ENCODE peak calls at places on chromosomes 4 and X, in six cellular contexts. C is adrenal gland, A is stomach, W is endodermal cell, J is mammary epithelial cell, D is HFF-Myc. H is an unnamed sample.

GRCh38 chr4:3419836-3420605 is 21.7 kb upstream of the HGFAC start:
- DNase-seq in C (no peak), A (no peak), W (peak; percentile 32), J (no peak), D (no peak), H (no peak)

GRCh38 chr4:87042986-87043820 is 108.4 kb downstream of the AFF1 start:
- DNase-seq in C (no peak), A (no peak), W (no peak), J (no peak), D (no peak), H (no peak)

GRCh38 chr4:26751004-26751403 is 109.6 kb upstream of the STIM2 start:
- DNase-seq in C (no peak), A (no peak), W (no peak), J (no peak), D (no peak), H (no peak)

GRCh38 chr4:166293551-166293950 is 420.5 kb downstream of the TLL1 start:
- DNase-seq in C (no peak), A (no peak), W (no peak), J (no peak), D (no peak), H (no peak)

GRCh38 chr4:8547912-8548730 is 32.1 kb upstream of the GPR78 start:
- DNase-seq in C (no peak), A (no peak), W (peak; percentile 45), J (no peak), D (no peak), H (no peak)

GRCh38 chr4:141134586-141134985 is 1.3 kb upstream of the RNF150 start:
- DNase-seq in C (no peak), A (no peak), W (no peak), J (no peak), D (no peak), H (no peak)

GRCh38 chrX:107205770-107206696 is at the start of the genes DNAAF6 and NUP62CL:
- DNase-seq in C (peak; percentile 83), A (peak; percentile 61), W (peak; percentile 94), J (peak; percentile 69), D (peak; percentile 2), H (peak; percentile 81)

GRCh38 chr4:122612540-122612939 is 8.3 kb downstream of the IL21 start:
- DNase-seq in C (no peak), A (no peak), W (no peak), J (peak; percentile 28), D (no peak), H (no peak)

GRCh38 chr4:142917678-142918077 is 71.6 kb upstream of the INPP4B start:
- DNase-seq in C (no peak), A (no peak), W (no peak), J (no peak), D (no peak), H (no peak)

GRCh38 chr4:6962211-6963041 is 52.8 kb downstream of the TBC1D14 start:
- DNase-seq in C (no peak), A (peak; percentile 56), W (no peak), J (no peak), D (no peak), H (peak; percentile 14)

DNA sequence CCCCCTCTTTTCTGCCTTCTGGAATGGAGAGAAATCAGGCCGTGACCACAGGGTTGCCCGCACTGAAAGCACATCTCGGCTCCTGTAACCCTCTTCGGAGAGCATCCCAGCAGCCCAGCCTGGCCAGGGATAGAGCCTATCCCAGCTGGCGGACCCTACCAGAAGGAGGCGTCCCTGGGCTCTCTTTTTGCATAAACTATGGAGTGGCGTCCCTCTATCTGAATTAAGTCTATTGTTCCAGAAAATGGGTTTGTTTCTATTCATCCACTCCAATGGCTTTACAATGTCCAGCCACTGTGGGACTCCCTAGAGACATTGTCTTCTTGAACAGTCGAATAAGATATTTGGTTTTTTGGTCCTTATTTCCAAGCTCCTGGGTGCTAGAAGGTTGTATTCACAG is 689 bp upstream of the NHSL2 start:
- DNase-seq in C (no peak), A (no peak), W (peak; percentile 85), J (no peak), D (no peak), H (no peak)
- H3K4me3 ChIP-seq in C (no peak overlapping the region), A (no peak overlapping the region), W (peak overlapping the region; percentile 79), J (no peak overlapping the region), D (peak overlapping the region; percentile 56), H (no peak overlapping the region)

DNA sequence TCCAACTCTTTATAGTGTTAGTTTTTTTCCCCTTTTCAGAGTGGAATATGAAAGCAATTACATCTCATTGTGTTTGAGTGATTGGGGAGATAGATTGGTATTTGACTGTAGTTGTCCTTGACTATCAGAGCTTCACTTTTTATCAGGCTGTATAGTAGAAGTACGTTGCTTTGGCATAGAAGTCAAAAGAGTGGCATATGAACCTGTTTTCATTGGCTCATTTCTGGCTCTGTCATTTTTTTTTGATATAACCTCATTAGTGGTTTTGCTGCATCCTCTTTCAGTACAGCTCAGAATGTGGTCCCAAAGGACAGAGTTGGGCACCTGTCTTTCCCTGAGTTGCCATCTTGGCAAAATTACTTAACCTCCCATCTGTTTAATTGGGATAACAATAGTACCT is 1.4 kb downstream of the TMA16 start:
- DNase-seq in C (no peak), A (no peak), W (no peak), J (peak; percentile 1), D (no peak), H (no peak)
- H3K4me3 ChIP-seq in C (peak overlapping the region; percentile 84), A (peak overlapping the region; percentile 83), W (peak overlapping the region; percentile 90), J (peak overlapping the region; percentile 57), D (peak overlapping the region; percentile 68), H (peak overlapping the region; percentile 77)

DNA sequence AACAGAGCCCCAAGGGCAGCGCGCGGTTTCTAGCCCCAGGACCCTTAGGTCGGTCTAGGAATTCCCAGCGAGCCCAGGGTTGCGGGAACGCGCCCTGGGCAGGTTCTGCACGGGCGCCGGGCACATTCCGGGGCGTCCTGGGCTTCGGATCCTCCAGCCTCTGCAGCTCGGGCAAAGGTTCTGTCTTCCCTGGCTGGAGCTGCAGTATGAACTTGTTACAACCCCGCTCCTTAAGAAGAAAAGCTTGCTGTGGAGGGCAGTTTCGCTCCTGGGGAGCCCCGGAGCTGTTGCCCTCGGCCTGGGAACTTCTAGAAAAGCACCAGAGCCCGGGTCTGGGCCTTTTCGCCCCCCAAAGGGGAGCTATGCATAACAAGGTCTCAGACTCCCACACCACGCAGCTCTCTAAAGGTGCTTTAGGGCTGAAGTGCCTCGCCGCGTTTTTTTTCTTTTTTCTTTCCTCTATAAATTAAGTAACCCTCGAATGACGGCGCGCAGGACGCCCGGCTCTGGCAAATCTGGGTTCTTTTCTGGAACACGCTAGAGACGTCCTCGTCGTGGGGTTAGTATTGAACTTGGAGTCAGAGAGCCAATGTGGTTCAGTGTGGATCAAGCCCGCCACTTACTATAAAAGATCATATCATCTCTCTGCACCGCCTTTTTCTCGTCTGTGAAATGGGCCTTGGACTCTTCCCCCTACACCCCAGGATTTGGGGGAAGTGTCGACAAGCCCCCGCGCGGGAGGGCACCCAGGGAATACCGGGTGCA is 5.7 kb downstream of the MSX1 start:
- DNase-seq in C (no peak), A (no peak), W (peak; percentile 66), J (no peak), D (no peak), H (no peak)
- H3K4me3 ChIP-seq in C (no peak overlapping the region), A (peak overlapping the region; percentile 24), W (peak overlapping the region; percentile 77), J (no peak overlapping the region), D (no peak overlapping the region), H (no peak overlapping the region)

GRCh38 chr4:139557506-139558110 is 1.6 kb upstream of the SETD7 start:
- DNase-seq in C (no peak), A (peak; percentile 77), W (peak; percentile 78), J (no peak), D (no peak), H (no peak)
- H3K4me3 ChIP-seq in C (peak overlapping the region; percentile 95), A (peak overlapping the region; percentile 78), W (peak overlapping the region; percentile 89), J (peak overlapping the region; percentile 90), D (peak overlapping the region; percentile 75), H (peak overlapping the region; percentile 83)

GRCh38 chr4:109645874-109646591 is 57.2 kb downstream of the CASP6 start:
- DNase-seq in C (no peak), A (no peak), W (no peak), J (no peak), D (no peak), H (no peak)

DNA sequence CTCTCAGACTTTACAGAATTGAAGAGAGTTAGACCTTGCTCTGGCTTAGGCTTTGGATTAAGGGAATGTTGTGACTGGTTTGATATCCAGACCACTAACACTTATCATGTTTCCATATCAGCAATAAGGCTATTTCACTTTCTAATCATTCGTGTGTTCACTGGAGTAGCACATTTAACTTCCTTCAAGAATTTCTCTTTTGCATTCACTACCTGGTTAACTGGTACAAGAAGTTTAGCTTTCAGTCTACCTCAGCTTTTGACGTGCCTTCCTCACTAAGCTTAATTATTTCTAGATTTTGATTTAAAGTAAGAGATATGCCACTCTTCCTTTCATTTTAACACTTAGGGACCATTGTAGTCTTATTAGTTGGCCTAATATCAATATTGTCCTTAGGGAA is 62.6 kb downstream of the CASP6 start:
- DNase-seq in C (no peak), A (no peak), W (no peak), J (no peak), D (no peak), H (no peak)
- H3K4me3 ChIP-seq in C (no peak overlapping the region), A (no peak overlapping the region), W (no peak overlapping the region), J (no peak overlapping the region), D (no peak overlapping the region), H (no peak overlapping the region)

GRCh38 chr4:177761692-177762091 is 319.5 kb upstream of the AGA start:
- DNase-seq in C (no peak), A (no peak), W (no peak), J (no peak), D (no peak), H (no peak)
- H3K4me3 ChIP-seq in C (no peak overlapping the region), A (no peak overlapping the region), W (no peak overlapping the region), J (no peak overlapping the region), D (no peak overlapping the region), H (no peak overlapping the region)

GRCh38 chr4:61201562-61202099 is 1.5 kb downstream of the ADGRL3 start:
- DNase-seq in C (no peak), A (no peak), W (peak; percentile 78), J (peak; percentile 32), D (no peak), H (peak; percentile 40)

GRCh38 chr4:61202100-61202637 is 2.0 kb downstream of the ADGRL3 start:
- DNase-seq in C (no peak), A (no peak), W (no peak), J (peak; percentile 43), D (no peak), H (no peak)

GRCh38 chr4:61199869-61200194 is 294 bp upstream of the ADGRL3 start:
- DNase-seq in C (no peak), A (no peak), W (no peak), J (no peak), D (no peak), H (no peak)

GRCh38 chr4:61200195-61200990 is at the start of gene ADGRL3:
- DNase-seq in C (peak; percentile 4), A (no peak), W (peak; percentile 94), J (peak; percentile 56), D (no peak), H (peak; percentile 48)

DNA sequence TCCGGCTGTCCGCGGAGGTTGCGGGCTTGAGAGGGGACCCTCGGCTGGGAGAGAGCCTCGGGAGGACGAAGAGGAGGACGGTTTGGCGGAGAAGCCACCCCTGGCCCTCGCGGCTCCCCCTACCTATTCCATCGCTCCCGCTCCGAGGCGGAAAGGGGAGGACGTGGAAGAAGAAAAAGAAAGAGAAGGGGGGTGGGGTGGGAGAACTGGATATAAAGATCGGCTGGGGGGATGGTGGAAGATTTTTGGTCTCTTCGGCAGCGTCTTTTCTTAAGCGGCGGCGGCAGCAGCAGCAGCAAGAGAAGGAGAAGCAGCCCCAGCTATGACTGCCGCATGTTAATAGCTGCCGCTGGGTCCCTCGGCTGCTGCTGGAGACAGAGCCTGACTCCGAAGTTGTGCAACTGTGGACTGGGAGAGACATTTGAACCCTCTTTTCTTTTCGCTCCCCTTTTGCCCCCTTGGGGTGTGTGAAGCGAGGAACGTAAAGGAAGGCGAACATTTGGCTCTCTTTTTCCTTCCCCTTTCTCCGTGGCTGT is 933 bp downstream of the ADGRL3 start:
- DNase-seq in C (peak; percentile 16), A (no peak), W (peak; percentile 78), J (peak; percentile 46), D (no peak), H (peak; percentile 37)
- H3K4me3 ChIP-seq in C (peak overlapping the region; percentile 69), A (peak overlapping the region; percentile 89), W (peak overlapping the region; percentile 92), J (peak overlapping the region; percentile 63), D (no peak overlapping the region), H (peak overlapping the region; percentile 28)

GRCh38 chrX:30312858-30313257 is 3.7 kb upstream of the NR0B1 start:
- DNase-seq in C (no peak), A (no peak), W (no peak), J (no peak), D (no peak), H (no peak)
- H3K4me3 ChIP-seq in C (peak overlapping the region; percentile 19), A (no peak overlapping the region), W (no peak overlapping the region), J (no peak overlapping the region), D (no peak overlapping the region), H (no peak overlapping the region)

H was measured in Peyer's patch.